ENCODE peak calls at places on chromosomes 1 and 21, in eight cellular contexts. One of them, this sample, is unnamed.

GRCh38 chr21:36695671-36696389 is 3.1 kb upstream of the SIM2 start:
- DNase-seq in right cardiac atrium: no peak
- DNase-seq in lower lobe of right lung: no peak
- DNase-seq in mesendoderm: peak; percentile 75
- DNase-seq in ovary: no peak
- DNase-seq in mucosa of descending colon: no peak
- DNase-seq in neuronal stem cell: peak; percentile 49
- DNase-seq in CD8-positive, alpha-beta T cell: no peak
- DNase-seq in this sample: no peak

GRCh38 chr1:84412316-84412942 is 14.1 kb downstream of the DNASE2B start:
- DNase-seq in lower lobe of right lung: no peak
- DNase-seq in mesendoderm: no peak
- DNase-seq in neuronal stem cell: no peak
- DNase-seq in CD8-positive, alpha-beta T cell: no peak
- DNase-seq in right cardiac atrium: no peak
- DNase-seq in mucosa of descending colon: no peak
- DNase-seq in ovary: no peak
- DNase-seq in this sample: no peak

GRCh38 chr1:184074383-184074782 is 22.9 kb downstream of the TSEN15 start:
- DNase-seq in mesendoderm: no peak
- DNase-seq in mucosa of descending colon: no peak
- DNase-seq in right cardiac atrium: no peak
- DNase-seq in CD8-positive, alpha-beta T cell: no peak
- DNase-seq in ovary: no peak
- DNase-seq in lower lobe of right lung: no peak
- DNase-seq in neuronal stem cell: no peak
- DNase-seq in this sample: no peak

GRCh38 chr1:182147136-182147815 is 85.8 kb upstream of the ZNF648 start:
- DNase-seq in lower lobe of right lung: peak; percentile 63
- DNase-seq in mucosa of descending colon: peak; percentile 34
- DNase-seq in CD8-positive, alpha-beta T cell: no peak
- DNase-seq in right cardiac atrium: no peak
- DNase-seq in mesendoderm: no peak
- DNase-seq in neuronal stem cell: no peak
- DNase-seq in ovary: no peak
- DNase-seq in this sample: no peak

GRCh38 chr1:162175393-162175792 is 105.9 kb downstream of the NOS1AP start:
- DNase-seq in mesendoderm: peak; percentile 82
- DNase-seq in lower lobe of right lung: no peak
- DNase-seq in ovary: no peak
- DNase-seq in right cardiac atrium: no peak
- DNase-seq in neuronal stem cell: peak; percentile 33
- DNase-seq in mucosa of descending colon: no peak
- DNase-seq in CD8-positive, alpha-beta T cell: no peak
- DNase-seq in this sample: no peak

GRCh38 chr1:4528590-4528989 is 125.8 kb upstream of the AJAP1 start:
- DNase-seq in ovary: no peak
- DNase-seq in right cardiac atrium: no peak
- DNase-seq in neuronal stem cell: no peak
- DNase-seq in CD8-positive, alpha-beta T cell: no peak
- DNase-seq in mucosa of descending colon: no peak
- DNase-seq in mesendoderm: no peak
- DNase-seq in lower lobe of right lung: no peak
- DNase-seq in this sample: no peak

GRCh38 chr1:81174052-81174451 is 626.7 kb upstream of the ADGRL2 start:
- DNase-seq in lower lobe of right lung: no peak
- DNase-seq in ovary: no peak
- DNase-seq in mucosa of descending colon: no peak
- DNase-seq in neuronal stem cell: no peak
- DNase-seq in right cardiac atrium: no peak
- DNase-seq in CD8-positive, alpha-beta T cell: no peak
- DNase-seq in mesendoderm: no peak
- DNase-seq in this sample: no peak

GRCh38 chr1:15430787-15431570 is 7.3 kb upstream of the CTRC start:
- DNase-seq in lower lobe of right lung: peak; percentile 77
- DNase-seq in mesendoderm: peak; percentile 68
- DNase-seq in ovary: peak; percentile 52
- DNase-seq in neuronal stem cell: peak; percentile 70
- DNase-seq in right cardiac atrium: peak; percentile 64
- DNase-seq in CD8-positive, alpha-beta T cell: peak; percentile 69
- DNase-seq in mucosa of descending colon: peak; percentile 89
- DNase-seq in this sample: peak; percentile 60

GRCh38 chr1:60867782-60868181 is 214.6 kb upstream of the NFIA start:
- DNase-seq in mesendoderm: no peak
- DNase-seq in CD8-positive, alpha-beta T cell: no peak
- DNase-seq in ovary: no peak
- DNase-seq in neuronal stem cell: no peak
- DNase-seq in lower lobe of right lung: no peak
- DNase-seq in mucosa of descending colon: no peak
- DNase-seq in right cardiac atrium: no peak
- DNase-seq in this sample: no peak

DNA sequence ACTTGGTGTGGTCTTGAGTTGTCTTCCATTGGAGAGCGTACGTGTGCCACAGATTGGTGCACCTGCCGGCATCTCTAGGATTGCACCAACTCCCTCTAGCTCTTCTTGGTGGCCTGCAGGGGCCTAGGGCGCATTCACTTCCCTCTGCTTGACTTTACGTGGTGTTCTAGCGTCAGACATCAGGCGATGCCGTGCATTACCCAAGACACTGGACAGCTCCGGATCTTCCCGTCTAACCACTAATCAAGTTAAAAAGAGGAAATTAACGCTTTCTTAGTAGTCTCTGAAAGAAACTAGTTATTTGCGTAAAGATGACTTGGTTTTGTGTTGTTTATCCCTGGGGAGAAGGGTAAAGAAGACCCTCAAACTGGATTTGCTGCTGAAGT is 510 bp upstream of the IL10RB start:
- DNase-seq in mesendoderm: no peak
- DNase-seq in CD8-positive, alpha-beta T cell: no peak
- DNase-seq in lower lobe of right lung: peak; percentile 86
- DNase-seq in ovary: no peak
- DNase-seq in right cardiac atrium: peak; percentile 45
- DNase-seq in neuronal stem cell: peak; percentile 6
- DNase-seq in mucosa of descending colon: peak; percentile 51
- DNase-seq in this sample: peak; percentile 8
- H3K4me3 ChIP-seq in mesendoderm: no peak overlapping the region
- H3K4me3 ChIP-seq in CD8-positive, alpha-beta T cell: peak overlapping the region; percentile 84
- H3K4me3 ChIP-seq in lower lobe of right lung: peak overlapping the region; percentile 82
- H3K4me3 ChIP-seq in ovary: peak overlapping the region; percentile 93
- H3K4me3 ChIP-seq in right cardiac atrium: peak overlapping the region; percentile 95
- H3K4me3 ChIP-seq in neuronal stem cell: no peak overlapping the region
- H3K4me3 ChIP-seq in mucosa of descending colon: peak overlapping the region; percentile 69
- H3K4me3 ChIP-seq in this sample: peak overlapping the region; percentile 50

GRCh38 chr1:110200190-110200589 is 9.9 kb upstream of the KCNC4 start:
- DNase-seq in mesendoderm: no peak
- DNase-seq in lower lobe of right lung: no peak
- DNase-seq in ovary: no peak
- DNase-seq in neuronal stem cell: no peak
- DNase-seq in right cardiac atrium: no peak
- DNase-seq in CD8-positive, alpha-beta T cell: no peak
- DNase-seq in mucosa of descending colon: no peak
- DNase-seq in this sample: no peak
- H3K4me1 ChIP-seq in mesendoderm: no peaks in the 10 kb centered on the region
- H3K4me1 ChIP-seq in lower lobe of right lung: peaks cover 8% of the 10 kb centered on the region
- H3K4me1 ChIP-seq in ovary: no peaks in the 10 kb centered on the region
- H3K4me1 ChIP-seq in neuronal stem cell: no peaks in the 10 kb centered on the region
- H3K4me1 ChIP-seq in right cardiac atrium: no peaks in the 10 kb centered on the region
- H3K4me1 ChIP-seq in CD8-positive, alpha-beta T cell: peaks cover 9% of the 10 kb centered on the region
- H3K4me1 ChIP-seq in mucosa of descending colon: no peaks in the 10 kb centered on the region
- H3K4me1 ChIP-seq in this sample: peaks cover 13% of the 10 kb centered on the region

DNA sequence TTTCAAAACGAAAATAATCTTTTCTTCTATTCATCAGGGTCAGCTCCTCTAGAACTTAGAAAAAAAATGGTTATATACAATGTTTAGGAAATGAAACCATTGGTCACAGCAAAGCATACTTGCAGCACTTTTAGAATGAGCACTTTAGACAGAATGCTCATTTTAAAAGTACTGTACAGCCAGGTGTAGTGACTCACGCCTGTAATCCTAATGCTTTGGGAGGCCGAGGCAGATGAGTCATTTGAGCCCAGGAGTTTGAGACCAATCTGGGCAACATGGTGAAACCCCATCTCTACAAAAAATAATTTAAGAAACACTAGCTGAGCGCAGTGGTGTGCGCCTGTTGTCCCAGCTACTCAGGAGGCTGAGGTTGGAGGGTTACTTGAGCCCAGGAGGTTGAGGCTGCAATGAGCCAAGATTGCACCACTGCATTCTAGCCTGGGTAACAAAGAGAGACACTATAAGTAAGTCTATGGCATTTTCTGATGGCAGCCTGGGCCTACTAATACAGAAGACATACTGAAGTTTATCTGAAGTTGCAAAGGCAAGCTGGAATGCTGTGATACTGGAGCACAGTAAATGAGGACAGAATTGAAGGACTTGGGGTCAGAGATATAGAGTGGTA is 48.9 kb upstream of the ZNF326 start:
- DNase-seq in lower lobe of right lung: no peak
- DNase-seq in ovary: no peak
- DNase-seq in neuronal stem cell: no peak
- DNase-seq in CD8-positive, alpha-beta T cell: no peak
- DNase-seq in right cardiac atrium: no peak
- DNase-seq in mesendoderm: no peak
- DNase-seq in mucosa of descending colon: no peak
- DNase-seq in this sample: no peak
- H3K4me3 ChIP-seq in lower lobe of right lung: no peak overlapping the region
- H3K4me3 ChIP-seq in ovary: no peak overlapping the region
- H3K4me3 ChIP-seq in neuronal stem cell: no peak overlapping the region
- H3K4me3 ChIP-seq in CD8-positive, alpha-beta T cell: no peak overlapping the region
- H3K4me3 ChIP-seq in right cardiac atrium: no peak overlapping the region
- H3K4me3 ChIP-seq in mesendoderm: no peak overlapping the region
- H3K4me3 ChIP-seq in mucosa of descending colon: no peak overlapping the region
- H3K4me3 ChIP-seq in this sample: no peak overlapping the region

GRCh38 chr1:2295526-2295925 is 67.4 kb downstream of the SKI start:
- DNase-seq in CD8-positive, alpha-beta T cell: no peak
- DNase-seq in ovary: no peak
- DNase-seq in right cardiac atrium: no peak
- DNase-seq in mucosa of descending colon: no peak
- DNase-seq in neuronal stem cell: no peak
- DNase-seq in lower lobe of right lung: no peak
- DNase-seq in mesendoderm: no peak
- DNase-seq in this sample: no peak
- H3K4me1 ChIP-seq in CD8-positive, alpha-beta T cell: peaks cover 88% of the 10 kb centered on the region
- H3K4me1 ChIP-seq in ovary: peaks cover 29% of the 10 kb centered on the region
- H3K4me1 ChIP-seq in right cardiac atrium: peaks cover 36% of the 10 kb centered on the region
- H3K4me1 ChIP-seq in mucosa of descending colon: peaks cover 13% of the 10 kb centered on the region
- H3K4me1 ChIP-seq in neuronal stem cell: peaks cover 2% of the 10 kb centered on the region
- H3K4me1 ChIP-seq in lower lobe of right lung: peaks cover 93% of the 10 kb centered on the region
- H3K4me1 ChIP-seq in mesendoderm: peaks cover 7% of the 10 kb centered on the region
- H3K4me1 ChIP-seq in this sample: peaks cover 100% of the 10 kb centered on the region

DNA sequence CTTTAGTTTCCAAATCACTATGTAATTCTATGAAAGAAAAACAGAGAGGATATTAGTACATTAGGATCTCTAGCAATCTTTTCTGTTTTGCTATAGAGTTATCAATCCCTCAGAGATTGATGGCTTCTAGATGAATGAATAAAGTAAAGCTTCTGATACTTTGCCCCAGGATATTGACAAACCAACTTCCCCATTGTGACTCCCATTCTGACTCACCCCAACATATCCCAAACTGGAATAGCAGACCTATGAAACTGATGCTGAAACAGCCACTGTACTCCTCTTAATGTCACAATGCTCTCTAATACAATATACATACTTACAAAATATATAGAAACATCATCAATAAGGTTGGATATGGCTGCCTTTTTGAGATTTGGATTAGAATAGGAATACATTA is 442.1 kb upstream of the NR5A2 start:
- DNase-seq in CD8-positive, alpha-beta T cell: no peak
- DNase-seq in mucosa of descending colon: no peak
- DNase-seq in right cardiac atrium: no peak
- DNase-seq in lower lobe of right lung: no peak
- DNase-seq in neuronal stem cell: no peak
- DNase-seq in mesendoderm: no peak
- DNase-seq in ovary: no peak
- DNase-seq in this sample: no peak
- H3K4me3 ChIP-seq in CD8-positive, alpha-beta T cell: no peak overlapping the region
- H3K4me3 ChIP-seq in mucosa of descending colon: no peak overlapping the region
- H3K4me3 ChIP-seq in right cardiac atrium: no peak overlapping the region
- H3K4me3 ChIP-seq in lower lobe of right lung: no peak overlapping the region
- H3K4me3 ChIP-seq in neuronal stem cell: no peak overlapping the region
- H3K4me3 ChIP-seq in mesendoderm: no peak overlapping the region
- H3K4me3 ChIP-seq in ovary: no peak overlapping the region
- H3K4me3 ChIP-seq in this sample: no peak overlapping the region

GRCh38 chr1:92839442-92839841 is 7.6 kb downstream of the RPL5 start:
- DNase-seq in mucosa of descending colon: no peak
- DNase-seq in ovary: no peak
- DNase-seq in neuronal stem cell: no peak
- DNase-seq in CD8-positive, alpha-beta T cell: no peak
- DNase-seq in mesendoderm: no peak
- DNase-seq in lower lobe of right lung: no peak
- DNase-seq in right cardiac atrium: no peak
- DNase-seq in this sample: no peak

GRCh38 chr1:92833840-92834239 is 2.0 kb downstream of the RPL5 start:
- DNase-seq in ovary: no peak
- DNase-seq in lower lobe of right lung: no peak
- DNase-seq in mucosa of descending colon: no peak
- DNase-seq in mesendoderm: no peak
- DNase-seq in neuronal stem cell: no peak
- DNase-seq in CD8-positive, alpha-beta T cell: no peak
- DNase-seq in right cardiac atrium: no peak
- DNase-seq in this sample: no peak

GRCh38 chr1:92838519-92838918 is 6.7 kb downstream of the RPL5 start:
- DNase-seq in neuronal stem cell: no peak
- DNase-seq in mucosa of descending colon: no peak
- DNase-seq in lower lobe of right lung: no peak
- DNase-seq in CD8-positive, alpha-beta T cell: no peak
- DNase-seq in right cardiac atrium: no peak
- DNase-seq in mesendoderm: no peak
- DNase-seq in ovary: no peak
- DNase-seq in this sample: no peak

GRCh38 chr1:92834617-92835016 is 2.8 kb downstream of the RPL5 start:
- DNase-seq in right cardiac atrium: no peak
- DNase-seq in mucosa of descending colon: no peak
- DNase-seq in lower lobe of right lung: no peak
- DNase-seq in CD8-positive, alpha-beta T cell: no peak
- DNase-seq in mesendoderm: no peak
- DNase-seq in neuronal stem cell: no peak
- DNase-seq in ovary: no peak
- DNase-seq in this sample: no peak

GRCh38 chr1:92837062-92837461 is 5.2 kb downstream of the RPL5 start:
- DNase-seq in lower lobe of right lung: no peak
- DNase-seq in ovary: no peak
- DNase-seq in mesendoderm: no peak
- DNase-seq in mucosa of descending colon: no peak
- DNase-seq in neuronal stem cell: no peak
- DNase-seq in right cardiac atrium: no peak
- DNase-seq in CD8-positive, alpha-beta T cell: no peak
- DNase-seq in this sample: no peak
- H3K4me1 ChIP-seq in lower lobe of right lung: peaks cover 60% of the 10 kb centered on the region
- H3K4me1 ChIP-seq in ovary: peaks cover 4% of the 10 kb centered on the region
- H3K4me1 ChIP-seq in mesendoderm: no peaks in the 10 kb centered on the region
- H3K4me1 ChIP-seq in mucosa of descending colon: peaks cover 24% of the 10 kb centered on the region
- H3K4me1 ChIP-seq in neuronal stem cell: peaks cover 11% of the 10 kb centered on the region
- H3K4me1 ChIP-seq in right cardiac atrium: peaks cover 4% of the 10 kb centered on the region
- H3K4me1 ChIP-seq in CD8-positive, alpha-beta T cell: peaks cover 60% of the 10 kb centered on the region
- H3K4me1 ChIP-seq in this sample: peaks cover 72% of the 10 kb centered on the region

GRCh38 chr1:153630384-153630783 is 2.1 kb downstream of the S100A1 start:
- DNase-seq in neuronal stem cell: no peak
- DNase-seq in ovary: no peak
- DNase-seq in CD8-positive, alpha-beta T cell: no peak
- DNase-seq in lower lobe of right lung: no peak
- DNase-seq in mesendoderm: no peak
- DNase-seq in right cardiac atrium: no peak
- DNase-seq in mucosa of descending colon: no peak
- DNase-seq in this sample: no peak
- H3K4me3 ChIP-seq in neuronal stem cell: no peak overlapping the region
- H3K4me3 ChIP-seq in ovary: no peak overlapping the region
- H3K4me3 ChIP-seq in CD8-positive, alpha-beta T cell: no peak overlapping the region
- H3K4me3 ChIP-seq in lower lobe of right lung: no peak overlapping the region
- H3K4me3 ChIP-seq in mesendoderm: no peak overlapping the region
- H3K4me3 ChIP-seq in right cardiac atrium: peak overlapping the region; percentile 29
- H3K4me3 ChIP-seq in mucosa of descending colon: no peak overlapping the region
- H3K4me3 ChIP-seq in this sample: no peak overlapping the region